ENCODE peak calls at places on chromosomes 1 and 21, in four cellular contexts. One of them, this sample, is unnamed.
A peak's percentile ranks its signal among the peaks of the same experiment; 100 is the strongest.

GRCh38 chr21:23402929-23403520 is 2204.3 kb downstream of the MRPL39 start:
- DNase-seq in fibroblast of lung: no peak
- DNase-seq in thoracic aorta: no peak
- DNase-seq in GM23338: no peak
- DNase-seq in this sample: no peak

GRCh38 chr1:87295720-87296119 is 33.0 kb upstream of the LMO4 start:
- DNase-seq in thoracic aorta: no peak
- DNase-seq in GM23338: peak; percentile 23
- DNase-seq in fibroblast of lung: no peak
- DNase-seq in this sample: no peak

GRCh38 chr1:153616144-153616884 is at the start of gene S100A14:
- DNase-seq in thoracic aorta: no peak
- DNase-seq in fibroblast of lung: no peak
- DNase-seq in GM23338: no peak
- DNase-seq in this sample: peak; percentile 74

GRCh38 chr1:30087465-30087864 is 635.9 kb downstream of the MATN1 start:
- DNase-seq in GM23338: peak; percentile 72
- DNase-seq in thoracic aorta: no peak
- DNase-seq in fibroblast of lung: no peak
- DNase-seq in this sample: no peak

GRCh38 chr21:45294509-45295291 is 7.0 kb upstream of the POFUT2 start:
- DNase-seq in fibroblast of lung: peak; percentile 99
- DNase-seq in GM23338: peak; percentile 61
- DNase-seq in thoracic aorta: peak; percentile 80
- DNase-seq in this sample: peak; percentile 53

GRCh38 chr21:18369115-18369514 is 34.5 kb downstream of the TMPRSS15 start:
- DNase-seq in GM23338: peak; percentile 54
- DNase-seq in thoracic aorta: no peak
- DNase-seq in fibroblast of lung: peak; percentile 1
- DNase-seq in this sample: no peak

GRCh38 chr1:91883470-91883869 is 2.5 kb downstream of the TGFBR3 start:
- DNase-seq in fibroblast of lung: no peak
- DNase-seq in thoracic aorta: no peak
- DNase-seq in GM23338: no peak
- DNase-seq in this sample: no peak

GRCh38 chr1:156295391-156295947 is at the start of gene GLMP:
- DNase-seq in thoracic aorta: no peak
- DNase-seq in fibroblast of lung: peak; percentile 58
- DNase-seq in GM23338: peak; percentile 80
- DNase-seq in this sample: peak; percentile 41

GRCh38 chr21:26964379-26964778 is 2.5 kb downstream of the ADAMTS5 start:
- DNase-seq in GM23338: peak; percentile 74
- DNase-seq in fibroblast of lung: no peak
- DNase-seq in thoracic aorta: no peak
- DNase-seq in this sample: peak; percentile 89

GRCh38 chr1:43947061-43947889 is 525 bp downstream of the IPO13 start:
- DNase-seq in GM23338: no peak
- DNase-seq in fibroblast of lung: no peak
- DNase-seq in thoracic aorta: no peak
- DNase-seq in this sample: no peak

GRCh38 chr1:225425211-225425786 is 2.5 kb downstream of the LBR start:
- DNase-seq in GM23338: no peak
- DNase-seq in fibroblast of lung: peak; percentile 68
- DNase-seq in thoracic aorta: no peak
- DNase-seq in this sample: no peak

GRCh38 chr1:225422795-225423517 is 4.9 kb downstream of the LBR start:
- DNase-seq in thoracic aorta: no peak
- DNase-seq in GM23338: no peak
- DNase-seq in fibroblast of lung: no peak
- DNase-seq in this sample: no peak

GRCh38 chr1:225423518-225423855 is 4.4 kb downstream of the LBR start:
- DNase-seq in thoracic aorta: no peak
- DNase-seq in fibroblast of lung: no peak
- DNase-seq in GM23338: no peak
- DNase-seq in this sample: no peak

GRCh38 chr1:225426395-225427248 is 1.2 kb downstream of the LBR start:
- DNase-seq in fibroblast of lung: peak; percentile 25
- DNase-seq in GM23338: peak; percentile 57
- DNase-seq in thoracic aorta: no peak
- DNase-seq in this sample: no peak

GRCh38 chr1:225424562-225425210 is 3.2 kb downstream of the LBR start:
- DNase-seq in fibroblast of lung: peak; percentile 84
- DNase-seq in thoracic aorta: no peak
- DNase-seq in GM23338: no peak
- DNase-seq in this sample: no peak
- H3K4me1 ChIP-seq in fibroblast of lung: peaks cover 10% of the 10 kb centered on the region
- H3K4me1 ChIP-seq in thoracic aorta: peaks cover 13% of the 10 kb centered on the region
- H3K4me1 ChIP-seq in GM23338: peaks cover 37% of the 10 kb centered on the region
- H3K4me1 ChIP-seq in this sample: peaks cover 4% of the 10 kb centered on the region

GRCh38 chr1:212613440-212614335 is 5.1 kb downstream of the ATF3 start:
- DNase-seq in thoracic aorta: no peak
- DNase-seq in fibroblast of lung: no peak
- DNase-seq in GM23338: no peak
- DNase-seq in this sample: no peak
- TF ChIP-seq CTCF in thoracic aorta: no peak
- TF ChIP-seq CTCF in fibroblast of lung: no peak
- TF ChIP-seq CTCF in GM23338: no peak
- TF ChIP-seq CTCF in this sample: no peak

DNA sequence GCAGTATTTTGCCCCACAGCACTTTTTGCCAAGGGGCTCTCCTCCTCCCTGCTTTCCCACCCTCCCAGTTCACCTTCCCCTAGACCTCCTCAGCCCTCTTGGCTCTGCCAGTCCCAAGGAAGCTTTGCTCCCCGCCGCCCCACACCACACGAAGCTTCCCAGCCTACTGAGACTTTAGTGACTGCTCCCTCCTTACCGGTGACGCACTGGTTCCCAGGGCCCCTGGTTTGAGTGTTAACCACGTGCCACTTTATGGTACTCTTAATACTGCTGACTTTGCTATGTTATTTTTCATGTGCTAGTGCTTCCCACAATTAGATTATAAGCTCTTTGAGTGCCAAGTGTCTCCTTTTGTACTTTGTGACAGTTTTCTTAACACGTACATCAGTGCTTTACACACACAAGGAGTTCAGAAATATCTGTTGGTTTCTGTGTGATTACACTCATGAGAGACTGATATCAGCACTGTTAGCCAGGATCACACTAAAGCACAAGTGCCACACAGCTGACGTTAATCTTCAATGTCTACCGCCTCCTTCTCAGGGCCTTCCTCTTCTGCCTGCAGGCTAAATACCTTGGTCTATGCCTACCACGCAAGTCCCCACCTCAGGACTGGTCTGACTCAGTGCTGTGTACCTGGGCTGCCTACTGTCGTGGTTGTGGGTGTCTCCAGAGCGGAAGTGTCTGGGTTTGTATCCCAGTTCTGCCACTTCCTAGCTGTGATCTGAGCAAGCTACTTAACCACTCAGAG is 61.0 kb downstream of the DNTTIP2 start:
- DNase-seq in thoracic aorta: no peak
- DNase-seq in GM23338: no peak
- DNase-seq in fibroblast of lung: no peak
- DNase-seq in this sample: no peak
- H3K4me1 ChIP-seq in thoracic aorta: no peaks in the 10 kb centered on the region
- H3K4me1 ChIP-seq in GM23338: peaks cover 52% of the 10 kb centered on the region
- H3K4me1 ChIP-seq in fibroblast of lung: peaks cover 15% of the 10 kb centered on the region
- H3K4me1 ChIP-seq in this sample: no peaks in the 10 kb centered on the region

DNA sequence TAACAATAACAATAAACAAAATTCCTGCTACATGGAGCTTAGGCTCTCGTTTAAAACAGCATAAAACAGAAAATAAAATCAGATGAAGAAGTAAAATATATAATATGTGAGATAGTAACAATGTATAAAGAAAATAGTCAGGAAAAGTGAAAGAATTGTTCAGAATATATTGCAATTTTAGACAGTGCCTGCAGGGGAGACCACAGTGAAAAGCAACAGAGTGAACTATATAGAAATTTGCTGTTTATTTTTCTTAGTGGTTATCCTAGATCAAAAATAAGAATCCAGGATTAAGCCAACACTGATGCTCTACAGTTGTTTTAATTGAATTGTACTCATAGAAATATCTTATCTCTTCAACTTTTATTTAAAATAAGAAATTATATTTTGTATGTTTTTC is 1639.0 kb upstream of the B3GALT2 start:
- DNase-seq in GM23338: no peak
- DNase-seq in thoracic aorta: no peak
- DNase-seq in fibroblast of lung: no peak
- DNase-seq in this sample: no peak
- TF ChIP-seq CTCF in GM23338: no peak
- TF ChIP-seq CTCF in thoracic aorta: no peak
- TF ChIP-seq CTCF in fibroblast of lung: no peak
- TF ChIP-seq CTCF in this sample: no peak

DNA sequence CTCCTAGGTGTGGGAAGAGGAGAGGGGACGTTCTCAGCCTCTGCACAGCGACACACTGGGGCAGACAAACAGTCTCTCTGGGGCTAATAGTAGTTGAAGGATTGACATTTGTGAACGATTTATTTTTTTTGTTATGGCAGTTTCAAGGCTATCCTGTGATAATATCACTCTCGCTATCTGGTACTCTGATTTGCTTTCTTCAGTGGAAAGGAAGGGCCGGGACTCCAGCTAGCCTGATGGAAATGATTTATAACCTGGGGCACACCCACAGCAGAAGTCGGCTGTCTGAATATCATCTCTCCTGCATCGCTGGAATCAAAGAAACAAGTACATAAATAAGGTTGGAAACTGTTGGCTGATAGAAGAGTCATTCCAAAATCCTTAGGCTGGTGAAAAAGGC is 122.7 kb downstream of the KCNN3 start:
- DNase-seq in fibroblast of lung: no peak
- DNase-seq in thoracic aorta: no peak
- DNase-seq in GM23338: no peak
- DNase-seq in this sample: no peak
- H3K4me1 ChIP-seq in fibroblast of lung: no peaks in the 10 kb centered on the region
- H3K4me1 ChIP-seq in thoracic aorta: no peaks in the 10 kb centered on the region
- H3K4me1 ChIP-seq in GM23338: peaks cover 21% of the 10 kb centered on the region
- H3K4me1 ChIP-seq in this sample: no peaks in the 10 kb centered on the region

DNA sequence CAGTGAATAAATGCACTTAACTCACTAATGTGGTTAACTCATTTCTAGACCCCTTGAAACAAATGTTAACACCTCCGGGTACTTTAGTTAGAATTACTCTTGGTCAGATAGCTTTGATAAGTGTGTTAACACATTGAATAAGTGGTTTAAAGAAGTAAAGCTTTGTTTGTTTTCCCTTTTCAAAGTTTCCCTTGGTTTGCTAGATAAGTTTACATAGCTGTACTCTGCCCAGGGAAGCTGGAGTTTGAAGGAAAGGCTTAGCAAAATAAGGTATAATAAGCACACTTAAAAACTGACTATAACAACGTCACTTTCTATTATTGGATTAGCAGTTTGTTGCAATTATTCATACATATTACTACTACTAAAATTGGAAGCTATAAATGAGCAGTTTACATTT is 1233.9 kb upstream of the ADGRL2 start:
- DNase-seq in GM23338: no peak
- DNase-seq in fibroblast of lung: no peak
- DNase-seq in thoracic aorta: no peak
- DNase-seq in this sample: no peak
- TF ChIP-seq CTCF in GM23338: no peak
- TF ChIP-seq CTCF in fibroblast of lung: no peak
- TF ChIP-seq CTCF in thoracic aorta: no peak
- TF ChIP-seq CTCF in this sample: no peak

GRCh38 chr21:15051652-15052554 is 12.9 kb downstream of the NRIP1 start:
- DNase-seq in thoracic aorta: no peak
- DNase-seq in GM23338: no peak
- DNase-seq in fibroblast of lung: peak; percentile 66
- DNase-seq in this sample: no peak

GRCh38 chr21:15057290-15057689 is 7.5 kb downstream of the NRIP1 start:
- DNase-seq in fibroblast of lung: no peak
- DNase-seq in thoracic aorta: no peak
- DNase-seq in GM23338: peak; percentile 47
- DNase-seq in this sample: no peak

GRCh38 chr21:15053531-15053930 is 11.3 kb downstream of the NRIP1 start:
- DNase-seq in GM23338: no peak
- DNase-seq in thoracic aorta: no peak
- DNase-seq in fibroblast of lung: no peak
- DNase-seq in this sample: no peak

GRCh38 chr21:15054606-15055239 is 10.1 kb downstream of the NRIP1 start:
- DNase-seq in thoracic aorta: no peak
- DNase-seq in GM23338: no peak
- DNase-seq in fibroblast of lung: peak; percentile 14
- DNase-seq in this sample: no peak

DNA sequence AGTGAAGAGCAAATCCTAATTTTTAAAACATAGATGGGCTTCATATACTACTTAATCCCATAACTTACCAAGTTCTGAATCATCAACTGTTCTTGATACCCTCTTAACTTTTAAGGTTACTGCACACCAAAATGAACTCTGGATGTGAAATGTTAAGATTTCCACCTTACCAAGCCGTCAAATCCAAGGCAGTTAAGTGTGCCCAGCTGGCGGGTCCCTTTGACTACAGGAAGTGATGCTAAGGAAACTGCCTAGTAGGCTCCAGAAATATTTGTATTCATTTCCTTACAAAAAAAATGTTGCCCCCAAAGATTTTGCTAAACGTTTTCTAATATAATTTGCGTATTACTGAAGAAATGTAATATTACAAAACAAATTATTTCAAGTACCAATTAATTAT is 10.7 kb downstream of the NRIP1 start:
- DNase-seq in GM23338: no peak
- DNase-seq in thoracic aorta: no peak
- DNase-seq in fibroblast of lung: no peak
- DNase-seq in this sample: no peak
- H3K4me1 ChIP-seq in GM23338: peaks cover 53% of the 10 kb centered on the region
- H3K4me1 ChIP-seq in thoracic aorta: peaks cover 41% of the 10 kb centered on the region
- H3K4me1 ChIP-seq in fibroblast of lung: peaks cover 5% of the 10 kb centered on the region
- H3K4me1 ChIP-seq in this sample: peaks cover 5% of the 10 kb centered on the region

DNA sequence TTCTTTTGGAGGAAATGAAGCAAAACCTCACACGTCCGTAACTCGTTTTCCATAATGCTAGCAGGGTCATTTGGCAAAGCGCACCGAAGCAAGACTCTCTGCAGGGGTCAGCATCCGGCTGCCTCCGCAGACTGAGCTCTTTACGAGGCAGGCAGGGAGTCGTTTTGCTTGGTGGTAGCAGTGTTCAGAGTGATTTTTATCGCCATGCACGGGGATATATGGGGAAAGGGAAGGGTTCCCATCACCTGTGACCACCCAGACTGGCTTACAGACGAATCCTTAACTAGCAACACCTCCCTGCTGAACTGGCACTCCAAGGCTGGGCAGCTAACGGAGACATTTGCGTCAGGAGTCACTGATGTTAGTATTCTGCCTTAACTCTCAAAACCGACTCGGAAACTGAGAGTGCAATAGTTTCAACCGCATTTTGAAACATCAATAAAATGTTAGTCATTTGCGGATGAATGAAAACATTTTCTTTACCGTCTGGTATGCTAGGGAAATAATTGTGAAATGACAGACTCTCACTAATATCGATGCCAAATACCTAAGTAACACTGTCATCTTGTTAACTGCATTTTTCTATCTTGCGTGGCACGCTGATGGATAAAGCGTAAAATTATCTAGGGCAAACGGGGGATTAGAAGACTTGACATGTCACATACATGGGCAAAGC is 2.2 kb upstream of the NEGR1 start:
- DNase-seq in GM23338: peak; percentile 76
- DNase-seq in thoracic aorta: no peak
- DNase-seq in fibroblast of lung: peak; percentile 96
- DNase-seq in this sample: no peak
- TF ChIP-seq CTCF in GM23338: peak; percentile 46
- TF ChIP-seq CTCF in thoracic aorta: no peak
- TF ChIP-seq CTCF in fibroblast of lung: no peak
- TF ChIP-seq CTCF in this sample: no peak

GRCh38 chr1:169584483-169585144 is 1.7 kb downstream of the F5 start:
- DNase-seq in fibroblast of lung: no peak
- DNase-seq in GM23338: no peak
- DNase-seq in thoracic aorta: no peak
- DNase-seq in this sample: no peak
- H3K4me1 ChIP-seq in fibroblast of lung: no peaks in the 10 kb centered on the region
- H3K4me1 ChIP-seq in GM23338: peaks cover 4% of the 10 kb centered on the region
- H3K4me1 ChIP-seq in thoracic aorta: peaks cover 6% of the 10 kb centered on the region
- H3K4me1 ChIP-seq in this sample: peaks cover 5% of the 10 kb centered on the region